ENCODE peak calls at places on chromosomes 11 and 22, in eight cellular contexts. C is EH; S is A549; Q is body of pancreas; Y is neural crest cell; G is skeletal muscle cell; A is fibroblast of the conjunctiva; I is CD4-positive, CD25-positive, alpha-beta regulatory T cell. H is an unnamed sample.

GRCh38 chr11:110148775-110149744 is 55.9 kb downstream of the ZC3H12C start:
- DNase-seq in C (peak; percentile 71), S (peak; percentile 34), Q (no peak), Y (no peak), G (no peak), A (no peak), I (no peak), H (no peak)

GRCh38 chr11:70026012-70026411 is 52.1 kb upstream of the ANO1 start:
- DNase-seq in C (no peak), S (no peak), Q (no peak), Y (no peak), G (no peak), A (no peak), I (no peak), H (no peak)

GRCh38 chr11:100789500-100789899 is 102.4 kb downstream of the ARHGAP42 start:
- DNase-seq in C (no peak), S (no peak), Q (peak; percentile 78), Y (no peak), G (no peak), A (no peak), I (no peak), H (no peak)

GRCh38 chr11:15737326-15737725 is 619.0 kb downstream of the SOX6 start:
- DNase-seq in C (no peak), S (no peak), Q (no peak), Y (no peak), G (no peak), A (no peak), I (no peak), H (no peak)

GRCh38 chr11:61949169-61950034 is 749 bp upstream of the BEST1 start:
- DNase-seq in C (peak; percentile 97), S (peak; percentile 51), Q (peak; percentile 86), Y (no peak), G (peak; percentile 90), A (peak; percentile 99), I (no peak), H (peak; percentile 61)

GRCh38 chr22:31085493-31085824 is 4.3 kb downstream of the SMTN start:
- DNase-seq in C (peak; percentile 25), S (no peak), Q (peak; percentile 63), Y (peak; percentile 55), G (no peak), A (no peak), I (no peak), H (no peak)

GRCh38 chr11:75503531-75504099 is 22.1 kb downstream of the GDPD5 start:
- DNase-seq in C (no peak), S (no peak), Q (no peak), Y (no peak), G (no peak), A (no peak), I (no peak), H (no peak)

GRCh38 chr22:32203181-32204105 is 1.4 kb downstream of the RFPL2 start:
- DNase-seq in C (no peak), S (peak; percentile 5), Q (no peak), Y (no peak), G (no peak), A (no peak), I (no peak), H (no peak)

GRCh38 chr22:50019316-50019715 is 6.8 kb upstream of the IL17REL start:
- DNase-seq in C (no peak), S (no peak), Q (no peak), Y (no peak), G (no peak), A (no peak), I (no peak), H (no peak)

GRCh38 chr22:19765477-19766234 is 5.1 kb downstream of the TBX1 start:
- DNase-seq in C (no peak), S (no peak), Q (no peak), Y (no peak), G (no peak), A (no peak), I (no peak), H (no peak)

GRCh38 chr22:46335201-46336118 is at the start of gene TRMU:
- DNase-seq in C (peak; percentile 89), S (peak; percentile 85), Q (peak; percentile 87), Y (peak; percentile 74), G (peak; percentile 56), A (peak; percentile 65), I (peak; percentile 64), H (peak; percentile 64)

GRCh38 chr11:10407055-10407454 is 48.0 kb upstream of the AMPD3 start:
- DNase-seq in C (peak; percentile 91), S (peak; percentile 33), Q (no peak), Y (no peak), G (no peak), A (no peak), I (no peak), H (no peak)

GRCh38 chr11:13333456-13333957 is 55.9 kb downstream of the BMAL1 start:
- DNase-seq in C (no peak), S (no peak), Q (peak; percentile 43), Y (no peak), G (no peak), A (no peak), I (no peak), H (peak; percentile 58)

GRCh38 chr11:109983358-109983757 is 109.8 kb upstream of the ZC3H12C start:
- DNase-seq in C (no peak), S (no peak), Q (no peak), Y (no peak), G (no peak), A (no peak), I (no peak), H (no peak)

GRCh38 chr22:46269564-46269963 is 1.8 kb downstream of the TTC38 start:
- DNase-seq in C (no peak), S (no peak), Q (no peak), Y (no peak), G (no peak), A (no peak), I (no peak), H (no peak)

H was measured in Jurkat, Clone E6-1.